ENCODE peak calls at places on chromosomes 12 and 14, in eight cellular contexts. E, F, K, N, W, J, L and Q are unnamed samples.

GRCh38 chr12:116551952-116552749 is 7.0 kb upstream of the MAP1LC3B2 start:
- DNase-seq in N (no peak), F (no peak), K (no peak), E (no peak), W (no peak), J (no peak), L (peak), Q (no peak)

GRCh38 chr12:12481636-12482035 is 81.0 kb downstream of the DUSP16 start:
- DNase-seq in F (no peak), J (no peak), N (no peak), W (no peak), L (no peak), E (no peak), K (no peak), Q (no peak)

GRCh38 chr12:51421266-51421884 is 3.3 kb upstream of the SLC4A8 start:
- DNase-seq in K (no peak), F (peak), J (peak), L (peak), W (peak), N (peak), E (peak), Q (peak)

GRCh38 chr12:38159092-38159551 is 157.5 kb upstream of the ALG10B start:
- DNase-seq in L (no peak), W (no peak), E (no peak), F (no peak), J (no peak), K (no peak), N (no peak), Q (no peak)

GRCh38 chr14:35366048-35366428 is 38.5 kb downstream of the NFKBIA start:
- DNase-seq in L (no peak), J (no peak), N (no peak), E (no peak), W (no peak), F (no peak), K (no peak), Q (no peak)

GRCh38 chr14:72154645-72155378 is 222.6 kb downstream of the RGS6 start:
- DNase-seq in F (no peak), W (no peak), E (no peak), L (no peak), K (no peak), J (no peak), N (no peak), Q (no peak)

GRCh38 chr12:47949441-47950341 is 13.7 kb upstream of the TMEM106C start:
- DNase-seq in N (peak), K (peak), J (no peak), E (peak), F (peak), W (peak), L (peak), Q (peak)

GRCh38 chr12:112381898-112382796 is at the start of gene HECTD4:
- DNase-seq in J (peak), W (peak), N (peak), K (peak), F (peak), L (peak), E (peak), Q (peak)

GRCh38 chr12:18054925-18055324 is 35.1 kb downstream of the RERGL start:
- DNase-seq in N (no peak), K (no peak), L (no peak), J (no peak), E (no peak), W (no peak), F (no peak), Q (no peak)

GRCh38 chr14:98614741-98615140 is 657.3 kb downstream of the BCL11B start:
- DNase-seq in E (no peak), L (no peak), K (no peak), W (no peak), N (no peak), J (no peak), F (no peak), Q (no peak)

GRCh38 chr14:104880584-104881210 is 15.6 kb downstream of the CEP170B start:
- DNase-seq in W (no peak), K (no peak), L (no peak), N (no peak), F (no peak), E (no peak), J (no peak), Q (no peak)

GRCh38 chr12:2396448-2396871 is 343.7 kb downstream of the CACNA1C start:
- DNase-seq in K (no peak), F (no peak), J (no peak), W (no peak), N (peak), L (no peak), E (peak), Q (peak)

GRCh38 chr14:46063872-46064271 is 587.7 kb downstream of the RPL10L start:
- DNase-seq in L (no peak), F (no peak), K (no peak), N (no peak), E (peak), W (no peak), J (no peak), Q (peak)

GRCh38 chr14:70020350-70021170 is 141.3 kb downstream of the SMOC1 start:
- DNase-seq in L (no peak), E (no peak), J (no peak), W (no peak), F (no peak), N (no peak), K (no peak), Q (no peak)

GRCh38 chr14:67263499-67264149 is 22.4 kb downstream of the PALS1 start:
- DNase-seq in E (no peak), K (no peak), N (no peak), W (no peak), J (no peak), L (peak), F (no peak), Q (no peak)